ENCODE peak calls at places on chromosomes 2 and 18, in four cellular contexts. I, U, S and O are unnamed samples.

GRCh38 chr2:138421971-138422335 is 79.6 kb upstream of the SPOPL start:
- DNase-seq in I (peak), S (no peak), U (peak), O (peak)

GRCh38 chr2:45750484-45750883 is 99.0 kb downstream of the PRKCE start:
- DNase-seq in U (no peak), S (no peak), I (no peak), O (no peak)

GRCh38 chr18:53780666-53781065 is 443.8 kb downstream of the MBD2 start:
- DNase-seq in S (no peak), U (no peak), I (no peak), O (no peak)

GRCh38 chr2:16644204-16644925 is 21.3 kb downstream of the CYRIA start:
- DNase-seq in U (peak), S (no peak), I (no peak), O (no peak)

GRCh38 chr2:177553176-177553909 is 160.8 kb downstream of the AGPS start:
- DNase-seq in U (peak), I (peak), S (no peak), O (peak)

GRCh38 chr2:26692814-26693286 is 328 bp downstream of the KCNK3 start:
- DNase-seq in U (peak), S (no peak), I (peak), O (no peak)

GRCh38 chr2:67394734-67395133 is 2.4 kb upstream of the ETAA1 start:
- DNase-seq in S (no peak), U (peak), I (peak), O (peak)

GRCh38 chr2:38233231-38233983 is 143.7 kb downstream of the ATL2 start:
- DNase-seq in S (no peak), U (no peak), I (peak), O (peak)

GRCh38 chr2:226411727-226412360 is 387.8 kb downstream of the IRS1 start:
- DNase-seq in U (peak), I (peak), S (no peak), O (peak)

GRCh38 chr2:172433169-172433568 is 5.8 kb downstream of the ITGA6 start:
- DNase-seq in U (no peak), S (no peak), I (no peak), O (no peak)

GRCh38 chr2:110807520-110807919 is 75.1 kb downstream of the ACOXL start:
- DNase-seq in U (no peak), S (no peak), I (peak), O (no peak)

GRCh38 chr2:150191349-150191748 is 296.1 kb downstream of the RND3 start:
- DNase-seq in U (peak), I (peak), S (no peak), O (peak)
- TF ChIP-seq CTCF in U (no peak), I (no peak), S (no peak), O (no peak)

GRCh38 chr18:25310045-25310444 is 41.9 kb downstream of the ZNF521 start:
- DNase-seq in I (peak), U (peak), S (no peak), O (peak)
- TF ChIP-seq CTCF in I (peak), U (peak), S (peak), O (no peak)

GRCh38 chr18:73288813-73289212 is 421.0 kb upstream of the NETO1 start:
- DNase-seq in U (no peak), I (no peak), S (no peak), O (peak)

GRCh38 chr18:73283788-73284187 is 416.0 kb upstream of the NETO1 start:
- DNase-seq in S (no peak), I (peak), U (peak), O (peak)

GRCh38 chr18:73279499-73279898 is 411.7 kb upstream of the NETO1 start:
- DNase-seq in U (no peak), S (no peak), I (no peak), O (no peak)

GRCh38 chr18:73283032-73283431 is 415.2 kb upstream of the NETO1 start:
- DNase-seq in I (no peak), U (peak), S (no peak), O (peak)
- TF ChIP-seq CTCF in I (no peak), U (no peak), S (no peak), O (no peak)

DNA sequence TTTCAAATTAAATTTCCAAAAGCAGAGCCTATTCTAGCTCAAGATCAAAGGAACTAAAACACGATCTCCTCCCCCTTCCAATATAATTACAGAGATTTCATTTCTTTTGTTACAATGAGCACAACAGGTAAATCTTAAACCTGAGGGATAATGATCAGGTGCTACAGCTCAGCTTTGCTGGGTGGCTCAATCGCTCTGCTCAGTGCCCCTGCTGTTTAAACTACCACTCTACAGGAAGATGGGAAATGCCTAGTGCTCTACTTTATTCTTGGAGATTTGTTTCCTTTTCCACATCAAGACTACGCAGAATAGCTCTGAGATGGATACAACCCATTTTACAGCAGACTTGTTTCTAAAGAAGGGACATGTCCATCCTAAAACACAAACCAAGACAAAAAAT is 162.3 kb downstream of the TCF4 start:
- DNase-seq in I (no peak), S (no peak), U (no peak), O (no peak)
- TF ChIP-seq CTCF in I (no peak), S (no peak), U (no peak), O (no peak)

GRCh38 chr2:104804148-104804890 is 49.6 kb upstream of the POU3F3 start:
- DNase-seq in S (no peak), I (no peak), U (no peak), O (no peak)
- TF ChIP-seq CTCF in S (no peak), I (no peak), U (no peak), O (peak)

DNA sequence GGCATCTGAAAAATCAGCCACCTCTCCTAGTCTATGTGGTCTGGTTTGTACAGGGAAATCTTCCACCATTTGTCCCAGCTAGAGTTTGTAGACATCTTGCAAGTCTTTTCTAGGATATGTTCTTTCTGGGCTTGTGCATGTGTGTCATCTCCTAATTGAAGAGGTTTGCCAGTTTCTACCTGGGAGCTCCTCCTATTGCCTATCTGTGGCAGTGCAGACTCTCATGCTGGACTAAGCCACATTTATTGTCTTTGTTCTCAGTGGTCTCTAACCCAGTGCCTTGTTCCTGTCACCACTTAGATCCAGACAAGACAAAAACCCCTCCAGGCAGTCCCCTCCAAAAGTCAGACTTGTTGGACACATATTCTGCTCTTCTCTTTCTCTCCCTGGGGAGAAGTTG is 72.0 kb upstream of the MRPS9 start:
- DNase-seq in I (no peak), S (no peak), U (no peak), O (peak)
- TF ChIP-seq CTCF in I (no peak), S (no peak), U (no peak), O (no peak)

GRCh38 chr2:199738723-199739412 is 112.1 kb downstream of the FTCDNL1 start:
- DNase-seq in S (no peak), U (no peak), I (peak), O (peak)

GRCh38 chr2:199744260-199744659 is 106.7 kb downstream of the FTCDNL1 start:
- DNase-seq in S (no peak), U (no peak), I (no peak), O (no peak)

GRCh38 chr2:199742884-199743283 is 108.1 kb downstream of the FTCDNL1 start:
- DNase-seq in U (no peak), I (no peak), S (no peak), O (no peak)

GRCh38 chr2:199739413-199740110 is 111.4 kb downstream of the FTCDNL1 start:
- DNase-seq in I (peak), S (no peak), U (peak), O (peak)

DNA sequence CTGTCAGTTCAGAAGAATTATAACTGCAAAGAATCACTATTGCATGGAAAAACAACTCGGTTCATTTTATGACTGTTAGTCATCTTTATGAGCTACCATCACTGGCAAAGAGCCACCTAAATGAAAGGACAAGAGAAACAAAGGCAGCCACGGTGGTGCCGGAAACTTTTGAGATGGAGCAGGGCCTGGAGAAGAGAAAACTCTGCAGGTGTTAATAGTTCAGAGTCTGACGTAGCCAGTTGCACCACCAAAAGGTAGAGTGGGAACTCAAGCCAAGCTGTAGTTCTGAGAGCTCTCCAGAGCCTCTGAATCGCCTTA is 110.9 kb downstream of the FTCDNL1 start:
- DNase-seq in U (no peak), S (no peak), I (no peak), O (no peak)
- TF ChIP-seq CTCF in U (no peak), S (no peak), I (no peak), O (no peak)

GRCh38 chr2:20676353-20677215 is 9.6 kb downstream of the GDF7 start:
- DNase-seq in I (no peak), S (no peak), U (no peak), O (no peak)
- TF ChIP-seq CTCF in I (no peak), S (no peak), U (no peak), O (no peak)

DNA sequence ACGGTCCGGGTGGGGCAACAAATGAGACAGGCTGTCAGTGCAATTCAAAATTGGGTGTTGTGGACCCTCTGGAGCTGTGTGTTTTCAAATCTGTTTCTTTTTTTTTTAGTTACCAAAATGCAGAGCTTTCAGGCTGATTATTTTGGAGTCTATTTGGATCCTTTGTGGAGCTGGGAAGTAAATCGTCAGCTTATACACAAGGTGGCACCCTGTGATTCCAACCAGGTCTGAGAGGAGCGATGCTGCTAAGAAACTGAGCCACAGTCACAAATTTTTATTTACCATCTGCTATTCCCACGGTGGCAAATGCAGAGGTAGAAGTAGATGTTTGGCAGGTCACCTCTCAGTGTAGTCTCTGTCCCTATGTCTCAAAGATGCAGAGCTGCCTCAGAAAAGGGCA is 3.8 kb upstream of the EPC2 start:
- DNase-seq in S (no peak), I (peak), U (no peak), O (no peak)
- TF ChIP-seq CTCF in S (no peak), I (peak), U (no peak), O (no peak)